ENCODE peak calls at places on chromosomes 11 and 22, in ten cellular contexts. J is heart right ventricle, C is BJ, X is cardiac fibroblast, R is H1, E is brain microvascular endothelial cell, H is fibroblast of pulmonary artery, Q is AG09309, S is IMR-90, T is heart left ventricle. N is an unnamed sample.

GRCh38 chr11:12125609-12126149 is 15.3 kb downstream of the MICAL2 start:
- DNase-seq in J (no peak), C (no peak), X (peak; percentile 62), R (no peak), E (no peak), H (no peak), Q (no peak), S (peak; percentile 65), T (no peak), N (peak; percentile 87)

GRCh38 chr22:35312198-35313059 is 12.7 kb downstream of the TOM1 start:
- DNase-seq in J (no peak), C (no peak), X (peak; percentile 69), R (no peak), E (peak; percentile 72), H (no peak), Q (peak; percentile 41), S (peak; percentile 82), T (no peak), N (no peak)

GRCh38 chr11:92376146-92376599 is 151.6 kb downstream of the FAT3 start:
- DNase-seq in J (no peak), C (no peak), X (peak; percentile 63), R (no peak), E (peak; percentile 94), H (peak; percentile 45), Q (no peak), S (peak; percentile 83), T (no peak), N (peak; percentile 34)

GRCh38 chr11:106624377-106624776 is 393.9 kb downstream of the GUCY1A2 start:
- DNase-seq in J (no peak), C (no peak), X (no peak), R (no peak), E (no peak), H (no peak), Q (no peak), S (peak; percentile 12), T (no peak), N (no peak)

GRCh38 chr22:43828711-43829447 is 16.8 kb upstream of the EFCAB6 start:
- DNase-seq in J (peak; percentile 82), C (no peak), X (peak; percentile 66), R (no peak), E (peak; percentile 4), H (peak; percentile 49), Q (no peak), S (peak; percentile 81), T (peak; percentile 87), N (peak; percentile 67)

GRCh38 chr11:13595166-13595565 is 73.3 kb upstream of the FAR1 start:
- DNase-seq in J (no peak), C (peak; percentile 50), X (peak; percentile 35), R (no peak), E (peak; percentile 36), H (no peak), Q (no peak), S (peak; percentile 42), T (no peak), N (no peak)

GRCh38 chr11:17564687-17565042 is 17.6 kb downstream of the OTOG start:
- DNase-seq in J (no peak), C (no peak), X (peak; percentile 4), R (peak; percentile 69), E (no peak), H (no peak), Q (no peak), S (no peak), T (no peak), N (no peak)

GRCh38 chr11:108571001-108571400 is 22.6 kb downstream of the EXPH5 start:
- DNase-seq in J (no peak), C (no peak), X (no peak), R (no peak), E (no peak), H (no peak), Q (no peak), S (no peak), T (no peak), N (no peak)

GRCh38 chr22:37197451-37198289 is 9.6 kb upstream of the C1QTNF6 start:
- DNase-seq in J (no peak), C (no peak), X (peak; percentile 87), R (no peak), E (no peak), H (peak; percentile 77), Q (no peak), S (peak; percentile 61), T (no peak), N (peak; percentile 91)

GRCh38 chr22:37201066-37201820 is 11.0 kb downstream of the SSTR3 start:
- DNase-seq in J (no peak), C (no peak), X (no peak), R (no peak), E (no peak), H (no peak), Q (no peak), S (no peak), T (no peak), N (no peak)

GRCh38 chr22:37199103-37199838 is 11.2 kb upstream of the C1QTNF6 start:
- DNase-seq in J (peak; percentile 98), C (peak; percentile 84), X (peak; percentile 98), R (peak; percentile 100), E (peak; percentile 96), H (peak; percentile 98), Q (peak; percentile 84), S (peak; percentile 96), T (peak; percentile 100), N (peak; percentile 98)

GRCh38 chr22:37198290-37199102 is 10.4 kb upstream of the C1QTNF6 start:
- DNase-seq in J (peak; percentile 87), C (no peak), X (peak; percentile 81), R (peak; percentile 95), E (peak; percentile 70), H (peak; percentile 74), Q (no peak), S (peak; percentile 58), T (peak; percentile 94), N (peak; percentile 76)

DNA sequence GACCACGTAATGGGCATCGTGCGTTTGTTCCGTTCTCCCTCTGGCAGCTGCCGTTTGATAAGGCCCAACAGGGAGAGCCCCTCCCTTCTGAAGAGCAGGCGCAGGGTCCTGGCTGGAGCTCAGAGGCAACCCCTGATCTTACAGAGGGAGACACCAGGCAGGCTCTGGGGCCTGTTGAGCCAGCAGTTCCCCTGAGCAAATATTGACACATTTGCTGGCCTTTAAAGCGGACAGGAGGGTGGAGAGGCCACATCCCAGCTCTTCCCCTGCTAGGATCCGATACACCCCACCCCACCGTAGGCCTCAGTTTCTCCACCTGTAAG is 11.8 kb upstream of the C1QTNF6 start:
- DNase-seq in J (no peak), C (no peak), X (no peak), R (no peak), E (no peak), H (no peak), Q (no peak), S (no peak), T (no peak), N (no peak)
- TF ChIP-seq CTCF in J (peak; percentile 4), C (no peak), X (no peak), R (no peak), E (no peak), H (no peak), Q (no peak), S (no peak), T (no peak), N (no peak)

GRCh38 chr22:41380993-41381328 is 781 bp upstream of the TEF start:
- DNase-seq in J (peak; percentile 89), C (peak; percentile 78), X (peak; percentile 87), R (no peak), E (peak; percentile 67), H (peak; percentile 93), Q (peak; percentile 94), S (peak; percentile 94), T (no peak), N (peak; percentile 97)

GRCh38 chr22:41382610-41383009 is 868 bp downstream of the TEF start:
- DNase-seq in J (peak; percentile 32), C (no peak), X (no peak), R (no peak), E (no peak), H (no peak), Q (no peak), S (no peak), T (no peak), N (no peak)

GRCh38 chr22:41381329-41382097 is at the start of gene TEF:
- DNase-seq in J (peak; percentile 99), C (peak; percentile 88), X (peak; percentile 98), R (peak; percentile 97), E (peak; percentile 99), H (peak; percentile 99), Q (peak; percentile 96), S (peak; percentile 98), T (peak; percentile 99), N (peak; percentile 99)

GRCh38 chr22:41382098-41382578 is 396 bp downstream of the TEF start:
- DNase-seq in J (peak; percentile 69), C (no peak), X (peak; percentile 25), R (no peak), E (no peak), H (peak; percentile 41), Q (no peak), S (no peak), T (peak; percentile 84), N (peak; percentile 63)

GRCh38 chr22:41383085-41383484 is 1.3 kb downstream of the TEF start:
- DNase-seq in J (no peak), C (no peak), X (no peak), R (no peak), E (no peak), H (no peak), Q (no peak), S (no peak), T (no peak), N (no peak)
- H3K4me3 ChIP-seq in J (peak overlapping the region; percentile 89), C (peak overlapping the region; percentile 70), X (no peak overlapping the region), R (peak overlapping the region; percentile 67), E (no peak overlapping the region), H (no peak overlapping the region), Q (peak overlapping the region; percentile 82), S (peak overlapping the region; percentile 64), T (peak overlapping the region; percentile 72), N (peak overlapping the region; percentile 66)

GRCh38 chr11:1953489-1954284 is 6.6 kb downstream of the MRPL23 start:
- DNase-seq in J (peak; percentile 19), C (no peak), X (no peak), R (no peak), E (no peak), H (no peak), Q (no peak), S (no peak), T (peak; percentile 77), N (peak; percentile 28)
- TF ChIP-seq CTCF in J (peak; percentile 55), C (peak; percentile 17), X (no peak), R (no peak), E (no peak), H (no peak), Q (no peak), S (no peak), T (peak; percentile 31), N (no peak)

DNA sequence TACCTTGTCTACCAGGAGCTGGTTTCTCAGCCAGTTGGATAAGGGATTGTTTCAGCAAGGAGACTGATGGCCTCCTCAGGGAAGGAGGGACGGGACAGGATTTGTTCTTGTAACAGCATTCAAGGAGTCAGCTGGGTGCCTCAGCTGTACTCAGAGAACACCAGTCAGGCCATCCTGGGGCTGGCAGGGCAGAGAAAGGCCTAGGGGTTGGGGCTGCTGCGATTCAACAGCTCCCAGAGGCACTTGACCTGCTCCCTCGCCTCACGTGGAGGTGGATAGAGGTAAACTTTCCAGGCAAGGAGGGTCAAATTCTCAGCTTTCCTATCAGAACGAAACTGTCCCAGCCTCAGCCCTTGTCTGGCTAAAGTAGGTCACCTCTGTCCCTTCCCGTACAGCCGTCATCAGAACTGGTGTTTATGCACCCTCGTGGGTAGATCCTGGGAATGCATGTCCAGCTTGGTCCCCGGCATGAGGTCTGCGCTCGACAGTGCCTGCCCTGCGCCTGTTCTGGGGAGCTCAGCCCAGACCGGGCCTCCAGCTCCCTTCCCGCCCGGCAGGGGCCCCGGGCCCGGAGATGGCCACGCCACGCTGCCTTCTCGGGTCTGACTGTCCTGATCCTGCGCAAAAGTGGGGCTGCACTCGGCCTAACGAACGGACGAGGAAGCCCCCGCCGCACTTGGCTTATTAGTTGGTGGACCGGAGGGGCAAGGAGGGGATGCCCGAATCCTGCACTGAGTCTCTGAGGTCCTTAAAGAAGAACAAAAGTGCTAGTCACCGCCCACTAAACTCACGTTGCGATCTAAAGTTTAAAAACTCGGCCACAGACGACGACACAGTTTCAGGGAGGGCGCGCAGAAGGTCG is 762 bp upstream of the CCDC134 start:
- DNase-seq in J (peak; percentile 34), C (no peak), X (peak; percentile 22), R (peak; percentile 67), E (peak; percentile 7), H (peak; percentile 22), Q (no peak), S (no peak), T (peak; percentile 69), N (peak; percentile 40)
- H3K4me3 ChIP-seq in J (peak overlapping the region; percentile 85), C (peak overlapping the region; percentile 79), X (peak overlapping the region; percentile 95), R (peak overlapping the region; percentile 78), E (peak overlapping the region; percentile 93), H (peak overlapping the region; percentile 79), Q (peak overlapping the region; percentile 93), S (peak overlapping the region; percentile 91), T (peak overlapping the region; percentile 81), N (peak overlapping the region; percentile 99)

N was measured in fibroblast of villous mesenchyme.